ENCODE peak calls at places on chromosome 9, in four cellular contexts. B is stomach, D is transverse colon, Y is SK-N-MC. U is an unnamed sample.

GRCh38 chr9:36100532-36100931 is 36.0 kb upstream of the GLIPR2 start:
- DNase-seq in B (no peak), D (no peak), Y (no peak), U (no peak)

GRCh38 chr9:133125706-133126696 is 5.0 kb upstream of the RALGDS start:
- DNase-seq in B (no peak), D (peak), Y (no peak), U (peak)

GRCh38 chr9:128148509-128149000 is 698 bp upstream of the LCN2 start:
- DNase-seq in B (no peak), D (no peak), Y (no peak), U (no peak)

GRCh38 chr9:127349483-127350127 is 47.4 kb upstream of the SLC2A8 start:
- DNase-seq in B (peak), D (no peak), Y (no peak), U (no peak)

GRCh38 chr9:25648116-25648515 is 30.1 kb downstream of the TUSC1 start:
- DNase-seq in B (no peak), D (no peak), Y (no peak), U (no peak)

GRCh38 chr9:105038057-105038456 is 110.1 kb upstream of the ABCA1 start:
- DNase-seq in B (no peak), D (no peak), Y (no peak), U (no peak)

GRCh38 chr9:72038408-72038807 is 22.0 kb downstream of the C9orf57 start:
- DNase-seq in B (peak), D (no peak), Y (no peak), U (no peak)

GRCh38 chr9:11194249-11194648 is 581.4 kb upstream of the PTPRD start:
- DNase-seq in B (peak), D (no peak), Y (no peak), U (no peak)

GRCh38 chr9:126984969-126985368 is 70.4 kb downstream of the RALGPS1 start:
- DNase-seq in B (peak), D (peak), Y (no peak), U (no peak)

GRCh38 chr9:77907581-77907980 is 124.0 kb downstream of the GNAQ start:
- DNase-seq in B (no peak), D (no peak), Y (no peak), U (no peak)

GRCh38 chr9:87880116-87880515 is 2.6 kb upstream of the SPATA31E1 start:
- DNase-seq in B (no peak), D (no peak), Y (no peak), U (no peak)

GRCh38 chr9:87876708-87877107 is 6.0 kb upstream of the SPATA31E1 start:
- DNase-seq in B (no peak), D (no peak), Y (no peak), U (no peak)

GRCh38 chr9:87880683-87881082 is 2.0 kb upstream of the SPATA31E1 start:
- DNase-seq in B (no peak), D (no peak), Y (no peak), U (no peak)

GRCh38 chr9:87875839-87876545 is 6.7 kb upstream of the SPATA31E1 start:
- DNase-seq in B (no peak), D (no peak), Y (no peak), U (no peak)

GRCh38 chr9:87878930-87879603 is 3.6 kb upstream of the SPATA31E1 start:
- DNase-seq in B (no peak), D (no peak), Y (peak), U (no peak)
- H3K27ac ChIP-seq in B (no peak), D (peak), Y (no peak), U (no peak)

DNA sequence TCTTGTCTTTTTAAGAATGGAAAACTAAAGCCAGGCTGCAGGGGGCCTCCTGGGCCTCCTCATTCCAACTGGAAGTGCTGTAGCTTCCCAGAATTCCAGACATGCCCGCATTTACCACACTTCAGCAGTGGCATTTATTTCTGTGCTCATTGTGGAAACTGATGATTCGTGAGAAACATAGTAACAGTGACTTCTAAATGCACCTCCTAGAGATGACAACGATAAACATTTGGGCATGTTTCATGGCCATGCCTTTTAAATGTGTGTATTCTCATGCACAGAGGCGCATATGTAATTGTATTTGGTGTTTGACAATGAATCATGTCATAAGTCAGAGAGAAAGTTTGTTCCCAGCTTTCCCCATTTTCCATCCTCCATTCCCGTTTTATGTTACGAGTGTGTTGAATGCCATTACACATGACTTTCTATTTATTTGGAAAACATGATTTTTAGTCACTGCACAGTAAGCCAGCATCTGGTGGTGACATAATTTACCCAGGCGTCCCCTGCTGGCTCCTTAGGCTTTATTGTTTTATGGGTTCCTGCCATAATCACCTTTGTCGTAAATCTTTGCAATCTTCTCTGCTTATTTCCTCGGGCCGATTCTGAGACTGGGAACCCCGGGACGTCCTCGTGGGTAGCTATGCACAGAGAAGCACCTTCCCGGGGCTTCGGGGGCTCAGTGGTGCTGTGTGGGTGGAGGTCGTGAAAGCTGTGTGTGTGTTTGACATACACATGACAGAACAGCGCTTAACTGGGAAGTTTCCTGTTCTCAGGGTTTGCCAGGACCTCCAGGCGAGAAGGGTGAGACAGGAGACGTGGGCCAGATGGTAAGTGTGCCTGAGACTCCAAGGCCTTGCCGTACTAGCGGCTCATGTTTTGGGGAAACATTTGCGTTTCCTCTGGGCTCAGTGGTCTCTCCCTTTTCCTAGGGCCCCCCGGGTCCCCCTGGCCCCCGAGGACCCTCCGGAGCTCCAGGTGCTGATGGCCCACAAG is 68.6 kb upstream of the FCN2 start:
- DNase-seq in B (no peak), D (no peak), Y (peak), U (no peak)
- TF ChIP-seq POLR2AphosphoS5 in B (no peak), D (no peak), Y (no peak), U (no peak)

GRCh38 chr9:124196814-124197176 is 61.0 kb upstream of the NEK6 start:
- DNase-seq in B (peak), D (no peak), Y (no peak), U (no peak)
- H3K27ac ChIP-seq in B (no peak), D (no peak), Y (no peak), U (peak)

GRCh38 chr9:1721219-1721618 is 293.9 kb upstream of the SMARCA2 start:
- DNase-seq in B (no peak), D (no peak), Y (no peak), U (no peak)
- TF ChIP-seq POLR2AphosphoS5 in B (no peak), D (no peak), Y (no peak), U (no peak)

DNA sequence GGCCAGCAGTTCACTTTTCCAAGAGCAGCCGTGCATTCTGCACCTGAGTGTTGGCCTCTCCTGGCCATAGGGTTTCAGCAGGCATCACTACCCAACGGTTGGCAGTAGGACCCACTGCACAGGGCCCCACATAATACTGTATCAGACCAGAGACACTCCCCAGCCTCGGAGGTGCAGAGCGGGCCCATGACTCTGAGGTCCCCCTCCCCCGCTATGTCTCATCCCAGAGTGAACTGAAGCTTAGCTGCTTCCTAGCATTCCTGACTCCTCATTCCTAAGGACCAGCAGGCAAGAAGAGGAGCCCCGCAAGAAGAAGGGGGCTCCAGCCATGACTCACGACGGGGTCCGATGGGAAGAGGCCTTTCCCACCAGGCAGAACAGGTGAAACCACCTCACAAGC is 67.2 kb downstream of the CAMSAP1 start:
- DNase-seq in B (no peak), D (no peak), Y (no peak), U (no peak)
- H3K27ac ChIP-seq in B (no peak), D (no peak), Y (no peak), U (no peak)